ENCODE peak calls at places on chromosome 12, in nine cellular contexts. E is foreskin fibroblast, K is EL, O is left ventricle myocardium inferior, V is fibroblast of the aortic adventitia, D is C1 segment of cervical spinal cord, L is ELR, X is ecto neural progenitor cell, H is colonic mucosa. G is an unnamed sample.

GRCh38 chr12:57368349-57369095 is 62.3 kb downstream of the R3HDM2 start:
- DNase-seq in D (no peak), O (no peak), L (peak; percentile 27), K (peak; percentile 8), X (no peak), E (no peak), H (peak; percentile 51), V (peak; percentile 30), G (no peak)

GRCh38 chr12:19129121-19129485 is 430 bp upstream of the PLEKHA5 start:
- DNase-seq in H (no peak), V (peak; percentile 51), E (no peak), K (no peak), D (no peak), X (no peak), O (no peak), L (no peak), G (no peak)

GRCh38 chr12:45183263-45183662 is 32.6 kb upstream of the ANO6 start:
- DNase-seq in X (no peak), L (peak; percentile 35), V (peak; percentile 55), D (no peak), H (no peak), E (peak; percentile 41), K (no peak), O (no peak), G (no peak)

GRCh38 chr12:34394211-34395055 is 372.1 kb downstream of the ALG10 start:
- DNase-seq in E (no peak), L (no peak), X (peak; percentile 24), H (peak; percentile 6), O (peak; percentile 6), D (no peak), V (no peak), K (no peak), G (no peak)

GRCh38 chr12:124698211-124698997 is 131.0 kb upstream of the NCOR2 start:
- DNase-seq in E (peak; percentile 38), X (no peak), L (no peak), H (no peak), V (peak; percentile 98), K (no peak), D (no peak), O (no peak), G (peak; percentile 25)

GRCh38 chr12:103973909-103974308 is 8.2 kb downstream of the TDG start:
- DNase-seq in V (no peak), D (no peak), X (no peak), O (no peak), L (no peak), K (no peak), H (no peak), E (no peak), G (no peak)

GRCh38 chr12:106629797-106630669 is 47.2 kb downstream of the RFX4 start:
- DNase-seq in X (no peak), V (peak; percentile 17), D (no peak), H (no peak), O (no peak), K (peak; percentile 65), E (no peak), L (peak; percentile 31), G (no peak)

GRCh38 chr12:103130564-103130963 is 173.1 kb downstream of the ASCL1 start:
- DNase-seq in O (no peak), H (no peak), L (no peak), X (no peak), E (no peak), V (no peak), D (no peak), K (no peak), G (no peak)

GRCh38 chr12:23949212-23950010 is at the start of gene SOX5:
- DNase-seq in V (peak; percentile 59), X (peak; percentile 81), D (peak; percentile 18), K (no peak), E (no peak), O (peak; percentile 34), L (peak; percentile 11), H (no peak), G (peak; percentile 27)

GRCh38 chr12:108911915-108912314 is 32.0 kb downstream of the DAO start:
- DNase-seq in O (no peak), K (no peak), X (no peak), H (no peak), E (no peak), V (no peak), L (no peak), D (no peak), G (no peak)

GRCh38 chr12:89247962-89248361 is 104.3 kb downstream of the DUSP6 start:
- DNase-seq in O (no peak), H (no peak), X (no peak), D (no peak), K (peak; percentile 11), E (peak; percentile 71), L (peak; percentile 34), V (peak; percentile 32), G (no peak)

GRCh38 chr12:25152055-25152454 is 42.9 kb downstream of the DNAI7 start:
- DNase-seq in O (no peak), E (no peak), X (no peak), V (no peak), H (no peak), K (no peak), L (no peak), D (no peak), G (no peak)

GRCh38 chr12:31517994-31518393 is 72.9 kb downstream of the DENND5B start:
- DNase-seq in X (no peak), L (peak; percentile 48), D (no peak), E (peak; percentile 43), O (no peak), H (no peak), V (peak; percentile 27), K (peak; percentile 43), G (no peak)

GRCh38 chr12:112482734-112483133 is 64.0 kb downstream of the PTPN11 start:
- DNase-seq in O (no peak), H (no peak), D (no peak), L (no peak), E (no peak), V (no peak), K (no peak), X (no peak), G (peak; percentile 26)

GRCh38 chr12:53255993-53256392 is 12.1 kb upstream of the ESPL1 start:
- DNase-seq in L (no peak), X (no peak), E (no peak), O (no peak), D (no peak), H (no peak), V (no peak), K (no peak), G (no peak)

GRCh38 chr12:114698566-114699163 is 14.7 kb upstream of the TBX3 start:
- DNase-seq in V (no peak), X (no peak), L (no peak), O (no peak), D (no peak), K (no peak), E (no peak), H (no peak), G (no peak)

GRCh38 chr12:94994312-94994711 is 9.2 kb downstream of the NDUFA12 start:
- DNase-seq in H (no peak), D (no peak), V (peak; percentile 30), L (peak; percentile 87), X (no peak), K (peak; percentile 83), E (peak; percentile 57), O (no peak), G (no peak)

GRCh38 chr12:70400124-70400523 is 34.0 kb downstream of the KCNMB4 start:
- DNase-seq in H (no peak), X (no peak), D (no peak), O (no peak), K (no peak), L (no peak), V (no peak), E (no peak), G (no peak)

GRCh38 chr12:10214131-10214876 is 1.6 kb downstream of the GABARAPL1 start:
- DNase-seq in D (no peak), O (no peak), L (peak; percentile 54), V (peak; percentile 71), K (peak; percentile 65), X (no peak), H (no peak), E (peak; percentile 62), G (no peak)

GRCh38 chr12:103241184-103241583 is 254.6 kb downstream of the C12orf42 start:
- DNase-seq in E (no peak), D (no peak), K (no peak), O (no peak), L (no peak), X (no peak), H (no peak), V (no peak), G (no peak)

GRCh38 chr12:62320054-62320453 is 59.9 kb downstream of the USP15 start:
- DNase-seq in O (no peak), H (no peak), L (no peak), D (no peak), K (no peak), E (no peak), V (no peak), X (no peak), G (no peak)

GRCh38 chr12:22266101-22266500 is 68.4 kb downstream of the ST8SIA1 start:
- DNase-seq in E (no peak), K (no peak), D (no peak), H (no peak), X (no peak), L (peak; percentile 47), O (no peak), V (no peak), G (no peak)

GRCh38 chr12:68001486-68002466 is 12.5 kb downstream of the IFNG-AS1 start:
- DNase-seq in H (no peak), K (peak; percentile 12), D (no peak), V (peak; percentile 28), E (peak; percentile 47), X (no peak), L (peak; percentile 54), O (no peak), G (no peak)

GRCh38 chr12:119593578-119594398 is at the start of gene TMEM233:
- DNase-seq in D (no peak), K (no peak), E (no peak), L (no peak), O (peak; percentile 24), V (peak; percentile 36), H (no peak), X (peak; percentile 85), G (no peak)

GRCh38 chr12:25598956-25599355 is 45.9 kb upstream of the LMNTD1 start:
- DNase-seq in K (no peak), O (no peak), H (no peak), D (no peak), X (no peak), E (no peak), L (no peak), V (no peak), G (no peak)

GRCh38 chr12:1741154-1741949 is 50.5 kb downstream of the ADIPOR2 start:
- DNase-seq in L (no peak), D (no peak), V (no peak), O (no peak), H (no peak), X (no peak), K (peak; percentile 32), E (peak; percentile 17), G (no peak)

GRCh38 chr12:108373111-108373510 is 34.0 kb upstream of the CMKLR1 start:
- DNase-seq in L (no peak), X (no peak), O (no peak), K (no peak), D (no peak), H (no peak), V (no peak), E (no peak), G (no peak)

GRCh38 chr12:14307004-14307403 is 58.5 kb upstream of the ATF7IP start:
- DNase-seq in V (no peak), X (no peak), H (no peak), K (no peak), O (no peak), D (no peak), L (no peak), E (no peak), G (no peak)

GRCh38 chr12:58503731-58504520 is 416.4 kb downstream of the LRIG3 start:
- DNase-seq in L (peak; percentile 39), X (no peak), H (no peak), V (no peak), O (no peak), E (peak; percentile 85), K (peak; percentile 36), D (no peak), G (no peak)

GRCh38 chr12:119687344-119687865 is 19.5 kb downstream of the PRKAB1 start:
- DNase-seq in E (no peak), L (no peak), H (no peak), K (no peak), D (no peak), V (no peak), X (no peak), O (no peak), G (no peak)

G was measured in amygdala.